ENCODE peak calls at places on chromosomes 1 and 21, in seven cellular contexts. F is H1, W is K562, Q is HCT116, J is GM12878, O is HepG2, V is SK-N-SH. B is an unnamed sample.

GRCh38 chr21:44728716-44729115 is 17.3 kb upstream of the TSPEAR start:
- DNase-seq in Q (no peak), J (no peak), V (no peak), O (no peak), W (no peak), F (no peak), B (no peak)

GRCh38 chr21:17671733-17672132 is 59.0 kb upstream of the BTG3 start:
- DNase-seq in F (no peak), J (no peak), W (no peak), Q (no peak), O (no peak), V (no peak), B (no peak)

GRCh38 chr1:154773551-154773950 is 96.5 kb downstream of the KCNN3 start:
- DNase-seq in J (no peak), O (no peak), Q (no peak), F (no peak), V (no peak), W (no peak), B (no peak)

GRCh38 chr1:98315309-98315708 is 346.2 kb upstream of the SNX7 start:
- DNase-seq in Q (no peak), J (no peak), O (no peak), V (no peak), F (no peak), W (no peak), B (no peak)

GRCh38 chr1:202207292-202207691 is 13.7 kb downstream of the LGR6 start:
- DNase-seq in Q (no peak), J (no peak), V (peak; percentile 89), F (no peak), O (no peak), W (no peak), B (no peak)

GRCh38 chr1:197696372-197696771 is 78.9 kb downstream of the DENND1B start:
- DNase-seq in J (no peak), W (no peak), F (no peak), O (no peak), Q (no peak), V (no peak), B (no peak)

GRCh38 chr1:62707746-62708123 is 19.5 kb upstream of the DOCK7 start:
- DNase-seq in O (no peak), W (no peak), J (no peak), F (no peak), Q (no peak), V (no peak), B (no peak)

GRCh38 chr1:151953409-151954094 is 40.1 kb downstream of the S100A10 start:
- DNase-seq in Q (no peak), F (no peak), J (no peak), V (no peak), W (no peak), O (no peak), B (no peak)

GRCh38 chr1:33626801-33627200 is 154.4 kb downstream of the ZSCAN20 start:
- DNase-seq in J (no peak), O (no peak), F (no peak), Q (no peak), V (no peak), W (no peak), B (no peak)

GRCh38 chr1:56436912-56437403 is 142.4 kb downstream of the PLPP3 start:
- DNase-seq in W (no peak), J (no peak), O (peak; percentile 93), Q (no peak), V (no peak), F (peak; percentile 59), B (no peak)

GRCh38 chr1:103108525-103109150 is 316 bp upstream of the COL11A1 start:
- DNase-seq in J (no peak), Q (no peak), W (no peak), F (peak; percentile 68), O (no peak), V (peak; percentile 34), B (no peak)

GRCh38 chr1:59718064-59718988 is 96.4 kb upstream of the HOOK1 start:
- DNase-seq in V (no peak), F (no peak), W (peak; percentile 16), Q (peak; percentile 42), O (peak; percentile 28), J (no peak), B (no peak)

GRCh38 chr1:200905411-200906052 is 10.8 kb downstream of the INAVA start:
- DNase-seq in O (peak; percentile 60), J (no peak), Q (no peak), W (no peak), F (no peak), V (no peak), B (no peak)

GRCh38 chr1:172394811-172395210 is 25.7 kb upstream of the C1orf105 start:
- DNase-seq in J (no peak), F (no peak), Q (no peak), V (no peak), W (no peak), O (no peak), B (no peak)
- TF ChIP-seq SIN3A in J (no peak), F (no peak), Q (no peak), V (no peak), W (no peak), O (no peak), B (no peak)

GRCh38 chr1:25973610-25974355 is 24.1 kb downstream of the PAFAH2 start:
- DNase-seq in Q (no peak), F (no peak), V (no peak), J (no peak), W (no peak), O (no peak), B (no peak)
- TF ChIP-seq SIN3A in Q (no peak), F (no peak), V (no peak), J (no peak), W (no peak), O (no peak), B (no peak)

DNA sequence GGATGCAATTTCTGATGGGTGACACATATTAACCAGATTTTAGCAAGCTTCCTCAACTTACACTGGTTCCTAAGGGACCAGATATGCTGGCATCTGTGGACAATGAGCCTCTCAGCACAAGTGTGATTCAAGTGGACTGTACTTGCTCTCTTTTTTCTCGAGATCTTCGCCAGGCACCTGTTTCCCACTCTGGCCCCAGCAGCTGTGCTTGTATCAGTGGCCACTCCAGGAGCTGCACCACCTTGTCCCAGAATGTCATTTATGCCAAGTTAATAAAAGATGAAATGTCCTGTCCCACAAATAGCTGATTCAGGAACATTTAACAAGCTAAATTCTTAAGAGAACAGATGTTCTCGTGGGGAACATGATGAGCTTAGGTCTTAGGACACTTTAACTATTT is 14.6 kb downstream of the C1orf198 start:
- DNase-seq in Q (no peak), O (no peak), W (no peak), J (no peak), V (no peak), F (no peak), B (no peak)
- TF ChIP-seq SIN3A in Q (no peak), O (no peak), W (no peak), J (no peak), V (no peak), F (no peak), B (no peak)

DNA sequence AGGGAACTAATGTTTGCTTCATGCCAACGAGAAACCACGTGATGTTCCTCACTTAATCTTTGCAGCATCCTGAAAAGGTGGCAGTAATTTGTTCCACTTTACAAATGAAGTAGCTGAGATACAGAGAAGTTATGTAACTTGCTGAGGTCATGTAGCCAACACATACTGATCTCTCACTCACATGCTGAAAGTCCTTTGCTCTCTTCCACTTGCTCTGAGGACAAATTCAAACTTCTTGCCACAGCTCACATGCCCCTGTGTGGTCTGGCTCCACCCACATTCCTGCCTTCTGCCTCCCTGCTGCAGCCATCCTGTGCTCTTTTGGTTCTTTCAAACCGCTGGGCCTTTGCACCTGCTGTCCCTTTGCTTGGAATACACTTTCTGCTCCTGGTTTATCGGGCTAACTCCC is 55.4 kb downstream of the TMCO4 start:
- DNase-seq in O (no peak), F (no peak), W (no peak), J (no peak), V (no peak), Q (no peak), B (no peak)
- TF ChIP-seq SIN3A in O (no peak), F (no peak), W (no peak), J (no peak), V (no peak), Q (no peak), B (no peak)

DNA sequence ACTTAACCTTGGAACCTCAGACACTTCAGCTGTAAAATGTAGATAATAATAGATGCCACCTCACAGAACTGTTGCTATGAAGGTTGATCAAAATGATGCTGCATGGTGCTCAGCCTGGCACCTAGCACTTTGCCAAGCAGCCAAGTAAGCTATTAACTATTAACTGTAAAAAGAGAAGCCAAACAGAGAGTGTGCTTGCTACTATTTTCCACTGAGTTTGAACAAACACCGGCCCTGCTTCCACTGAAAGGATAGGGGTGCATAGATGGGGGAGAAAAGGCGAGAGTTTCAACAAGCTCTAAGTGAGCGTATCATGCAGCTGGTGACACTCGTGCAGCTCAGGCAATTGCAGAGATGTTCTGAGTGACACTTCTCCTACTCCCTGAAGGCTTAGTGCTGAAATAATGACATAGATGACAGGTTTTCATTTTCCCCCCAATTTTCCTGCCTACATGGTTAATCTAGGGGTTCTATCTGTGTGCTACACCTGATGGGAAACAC is 78.2 kb downstream of the GPR88 start:
- DNase-seq in F (no peak), Q (no peak), J (no peak), O (no peak), W (no peak), V (no peak), B (no peak)
- TF ChIP-seq SIN3A in F (no peak), Q (no peak), J (no peak), O (no peak), W (no peak), V (no peak), B (no peak)

GRCh38 chr1:44108241-44108640 is 10.4 kb upstream of the KLF17 start:
- DNase-seq in J (no peak), V (no peak), W (no peak), O (no peak), Q (no peak), F (no peak), B (no peak)
- TF ChIP-seq SIN3A in J (no peak), V (no peak), W (no peak), O (no peak), Q (no peak), F (no peak), B (no peak)

GRCh38 chr1:84940481-84940880 is 47.5 kb upstream of the LPAR3 start:
- DNase-seq in F (no peak), V (no peak), Q (no peak), J (no peak), O (no peak), W (no peak), B (no peak)

GRCh38 chr1:84936116-84936810 is 43.3 kb upstream of the LPAR3 start:
- DNase-seq in J (no peak), V (peak; percentile 62), O (peak; percentile 55), F (no peak), W (peak; percentile 64), Q (peak; percentile 39), B (peak; percentile 64)

GRCh38 chr1:84939761-84940160 is 46.8 kb upstream of the LPAR3 start:
- DNase-seq in J (no peak), F (no peak), Q (no peak), O (no peak), W (no peak), V (no peak), B (no peak)

GRCh38 chr1:84941843-84942242 is 48.8 kb upstream of the LPAR3 start:
- DNase-seq in Q (no peak), W (no peak), F (no peak), V (no peak), O (no peak), J (no peak), B (no peak)

DNA sequence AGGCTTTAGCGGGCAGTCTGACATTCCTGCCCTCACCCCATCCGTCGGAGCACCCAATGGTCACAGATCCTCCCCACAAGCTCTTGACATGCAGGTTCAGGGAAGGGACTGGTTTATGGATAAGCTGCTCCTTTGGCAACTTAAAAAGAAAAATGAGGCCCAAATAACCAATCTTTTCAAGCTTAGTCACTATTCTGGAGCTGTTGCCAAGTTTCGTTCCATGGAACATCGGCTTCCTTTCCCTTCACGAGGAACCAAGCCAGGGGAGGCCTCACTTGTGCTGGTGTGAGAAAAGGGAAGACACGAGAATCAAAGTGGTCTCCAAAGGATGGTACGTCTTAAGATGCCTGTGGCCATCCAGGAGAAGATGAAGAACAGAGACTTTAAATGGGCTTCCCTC is 46.1 kb upstream of the LPAR3 start:
- DNase-seq in Q (no peak), F (no peak), V (no peak), W (no peak), J (no peak), O (no peak), B (no peak)
- TF ChIP-seq SIN3A in Q (no peak), F (no peak), V (no peak), W (no peak), J (no peak), O (no peak), B (no peak)

B was measured in Panc1.